ENCODE peak calls at places on chromosomes 6 and 20, in eight cellular contexts. S is stimulated activated CD8-positive, alpha-beta memory T cell treated with anti-CD3 and anti-CD28 coated beads, Interleukin-12 subunit alpha, Interleukin-12 subunit beta, amount 100 ng/mL, for 4 hours; U is activated naive CD8-positive, alpha-beta T cell treated with anti-CD3 and anti-CD28 coated beads, Interleukin-2, amount 50 U/mL, for 24 hours; N is caudate nucleus; G is BJ; P is heart left ventricle; L is NCI-H345; D is AG10803. H is an unnamed sample.

GRCh38 chr20:62159835-62160234 is 16.3 kb downstream of the SS18L1 start:
- DNase-seq in S (peak), U (peak), N (no peak), G (no peak), P (no peak), L (no peak), D (no peak), H (peak)

GRCh38 chr20:58930496-58930895 is 50.6 kb upstream of the NELFCD start:
- DNase-seq in S (no peak), U (no peak), N (no peak), G (no peak), P (no peak), L (no peak), D (no peak), H (no peak)

GRCh38 chr6:111938710-111939109 is 65.5 kb upstream of the FYN start:
- DNase-seq in S (no peak), U (no peak), N (no peak), G (peak), P (no peak), L (peak), D (peak), H (peak)

GRCh38 chr20:46013826-46014516 is 5.3 kb downstream of the MMP9 start:
- DNase-seq in S (peak), U (peak), N (no peak), G (no peak), P (peak), L (peak), D (peak), H (peak)

GRCh38 chr6:123769431-123769830 is 34.2 kb upstream of the NKAIN2 start:
- DNase-seq in S (no peak), U (no peak), N (no peak), G (no peak), P (no peak), L (no peak), D (no peak), H (no peak)

GRCh38 chr6:63941747-63942470 is 306.3 kb downstream of the PHF3 start:
- DNase-seq in S (no peak), U (no peak), N (no peak), G (no peak), P (no peak), L (peak), D (no peak), H (no peak)

GRCh38 chr6:154448448-154449096 is 61.9 kb downstream of the CNKSR3 start:
- DNase-seq in S (no peak), U (no peak), N (no peak), G (no peak), P (peak), L (peak), D (peak), H (peak)

GRCh38 chr20:49558826-49559225 is 9.1 kb downstream of the PTGIS start:
- DNase-seq in S (no peak), U (no peak), N (no peak), G (no peak), P (no peak), L (no peak), D (no peak), H (no peak)

GRCh38 chr20:3646651-3647050 is 16.5 kb downstream of the GFRA4 start:
- DNase-seq in S (no peak), U (no peak), N (no peak), G (no peak), P (no peak), L (no peak), D (no peak), H (no peak)

GRCh38 chr6:153003294-153003645 is 761 bp upstream of the MTRF1L start:
- DNase-seq in S (no peak), U (no peak), N (no peak), G (no peak), P (no peak), L (peak), D (no peak), H (no peak)

GRCh38 chr6:51268666-51269065 is 450.0 kb downstream of the TFAP2B start:
- DNase-seq in S (no peak), U (no peak), N (no peak), G (no peak), P (no peak), L (no peak), D (no peak), H (no peak)

GRCh38 chr6:143965503-143966171 is 42.4 kb downstream of the PLAGL1 start:
- DNase-seq in S (no peak), U (no peak), N (no peak), G (no peak), P (no peak), L (no peak), D (peak), H (peak)

GRCh38 chr6:36668601-36669390 is 9.7 kb upstream of the CDKN1A start:
- DNase-seq in S (no peak), U (no peak), N (no peak), G (no peak), P (no peak), L (no peak), D (no peak), H (no peak)

GRCh38 chr6:128202169-128202765 is 301.4 kb upstream of the THEMIS start:
- DNase-seq in S (no peak), U (no peak), N (no peak), G (no peak), P (no peak), L (no peak), D (no peak), H (no peak)

GRCh38 chr20:17856024-17856564 is 112.5 kb downstream of the SNX5 start:
- DNase-seq in S (no peak), U (no peak), N (no peak), G (no peak), P (no peak), L (peak), D (no peak), H (no peak)

GRCh38 chr6:79646006-79646405 is 14.9 kb downstream of the SH3BGRL2 start:
- DNase-seq in S (no peak), U (peak), N (no peak), G (no peak), P (no peak), L (no peak), D (no peak), H (no peak)

GRCh38 chr20:44454301-44454963 is 21.2 kb upstream of the TTPAL start:
- DNase-seq in S (no peak), U (no peak), N (no peak), G (no peak), P (no peak), L (no peak), D (no peak), H (peak)

GRCh38 chr6:42093582-42094329 is 43.4 kb downstream of the TAF8 start:
- DNase-seq in S (no peak), U (no peak), N (no peak), G (no peak), P (peak), L (no peak), D (no peak), H (peak)

GRCh38 chr20:37803476-37804307 is 99.2 kb upstream of the VSTM2L start:
- DNase-seq in S (no peak), U (no peak), N (no peak), G (no peak), P (no peak), L (no peak), D (no peak), H (no peak)